ENCODE peak calls at places on chromosome 10, in four cellular contexts. Y, D, B and P are unnamed samples. For H3K4me1, the result is how much of the 10 kb centered on the place peaks cover.

GRCh38 chr10:7488418-7488829 is 77.6 kb upstream of the SFMBT2 start:
- DNase-seq in D (no peak), B (peak), Y (no peak), P (no peak)

GRCh38 chr10:79947083-79947415 is 1.9 kb downstream of the SFTPD start:
- DNase-seq in B (peak), D (no peak), Y (no peak), P (no peak)

GRCh38 chr10:110944997-110945396 is 25.6 kb downstream of the SHOC2 start:
- DNase-seq in Y (no peak), B (no peak), D (no peak), P (no peak)

GRCh38 chr10:12844796-12845524 is 156.6 kb downstream of the CCDC3 start:
- DNase-seq in Y (no peak), B (peak), D (no peak), P (no peak)

GRCh38 chr10:26801831-26802230 is 58.9 kb downstream of the ABI1 start:
- DNase-seq in D (no peak), B (no peak), Y (no peak), P (no peak)

GRCh38 chr10:125007436-125007835 is 65.5 kb downstream of the ZRANB1 start:
- DNase-seq in Y (no peak), B (no peak), D (no peak), P (no peak)

GRCh38 chr10:4282496-4282895 is 497.5 kb upstream of the KLF6 start:
- DNase-seq in D (no peak), Y (no peak), B (no peak), P (no peak)

GRCh38 chr10:412109-412508 is 276.9 kb downstream of the ZMYND11 start:
- DNase-seq in D (no peak), Y (no peak), B (no peak), P (no peak)

GRCh38 chr10:36163827-36164226 is 521.7 kb upstream of the FZD8 start:
- DNase-seq in B (no peak), D (no peak), Y (no peak), P (no peak)

GRCh38 chr10:792083-792791 is 102.8 kb upstream of the DIP2C start:
- DNase-seq in Y (no peak), B (peak), D (no peak), P (no peak)

GRCh38 chr10:119896061-119896655 is 3.6 kb downstream of the SEC23IP start:
- DNase-seq in Y (no peak), B (no peak), D (no peak), P (no peak)

GRCh38 chr10:112524637-112525036 is 77.6 kb downstream of the VTI1A start:
- DNase-seq in B (no peak), D (no peak), Y (no peak), P (no peak)

GRCh38 chr10:96496281-96496925 is 17.3 kb downstream of the TLL2 start:
- DNase-seq in Y (peak), D (no peak), B (no peak), P (no peak)

GRCh38 chr10:125880719-125881118 is 373 bp downstream of the DHX32 start:
- DNase-seq in Y (peak), D (no peak), B (no peak), P (no peak)

GRCh38 chr10:30600005-30600404 is 29.5 kb downstream of the LYZL2 start:
- DNase-seq in D (no peak), B (no peak), Y (no peak), P (no peak)

GRCh38 chr10:49412571-49412970 is 16.7 kb upstream of the DRGX start:
- DNase-seq in Y (no peak), B (no peak), D (no peak), P (no peak)

GRCh38 chr10:100972115-100972903 is 3.0 kb downstream of the SEMA4G start:
- DNase-seq in Y (no peak), D (no peak), B (peak), P (no peak)

GRCh38 chr10:43091846-43092245 is 15.0 kb downstream of the RET start:
- DNase-seq in Y (no peak), D (no peak), B (no peak), P (no peak)

GRCh38 chr10:34580643-34581042 is 234.5 kb downstream of the PARD3 start:
- DNase-seq in D (no peak), Y (no peak), B (no peak), P (no peak)
- H3K4me1 ChIP-seq in D (under half), Y (under half), B (under half), P (under half)

DNA sequence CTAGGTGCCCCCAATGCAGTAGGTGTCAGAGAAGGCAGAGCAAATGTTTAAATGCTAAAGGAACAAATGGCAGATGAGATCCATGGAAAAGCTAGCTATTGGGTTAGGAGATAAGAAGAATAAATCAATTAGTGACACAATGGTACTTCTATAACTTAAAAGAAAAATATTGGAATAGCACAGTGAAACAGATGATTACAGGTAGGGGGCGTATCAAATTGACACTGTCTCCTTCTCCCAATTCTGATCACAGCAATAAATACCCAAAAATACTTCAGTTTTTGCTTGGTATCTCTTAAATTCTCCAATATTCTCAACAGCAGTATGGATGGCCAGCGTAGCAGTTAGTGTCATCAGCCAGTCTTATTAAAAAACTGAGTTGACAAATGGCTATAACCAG is 5.2 kb downstream of the FRA10AC1 start:
- DNase-seq in Y (no peak), B (no peak), D (no peak), P (no peak)
- TF ChIP-seq CTCF in Y (peak), B (no peak), D (no peak), P (no peak)

GRCh38 chr10:56360583-56360966 is 484 bp downstream of the ZWINT start:
- DNase-seq in B (no peak), D (no peak), Y (no peak), P (no peak)

GRCh38 chr10:56359837-56360236 is 1.2 kb downstream of the ZWINT start:
- DNase-seq in Y (no peak), D (no peak), B (no peak), P (no peak)

GRCh38 chr10:56357018-56357417 is 4.0 kb downstream of the ZWINT start:
- DNase-seq in Y (no peak), B (no peak), D (no peak), P (no peak)

DNA sequence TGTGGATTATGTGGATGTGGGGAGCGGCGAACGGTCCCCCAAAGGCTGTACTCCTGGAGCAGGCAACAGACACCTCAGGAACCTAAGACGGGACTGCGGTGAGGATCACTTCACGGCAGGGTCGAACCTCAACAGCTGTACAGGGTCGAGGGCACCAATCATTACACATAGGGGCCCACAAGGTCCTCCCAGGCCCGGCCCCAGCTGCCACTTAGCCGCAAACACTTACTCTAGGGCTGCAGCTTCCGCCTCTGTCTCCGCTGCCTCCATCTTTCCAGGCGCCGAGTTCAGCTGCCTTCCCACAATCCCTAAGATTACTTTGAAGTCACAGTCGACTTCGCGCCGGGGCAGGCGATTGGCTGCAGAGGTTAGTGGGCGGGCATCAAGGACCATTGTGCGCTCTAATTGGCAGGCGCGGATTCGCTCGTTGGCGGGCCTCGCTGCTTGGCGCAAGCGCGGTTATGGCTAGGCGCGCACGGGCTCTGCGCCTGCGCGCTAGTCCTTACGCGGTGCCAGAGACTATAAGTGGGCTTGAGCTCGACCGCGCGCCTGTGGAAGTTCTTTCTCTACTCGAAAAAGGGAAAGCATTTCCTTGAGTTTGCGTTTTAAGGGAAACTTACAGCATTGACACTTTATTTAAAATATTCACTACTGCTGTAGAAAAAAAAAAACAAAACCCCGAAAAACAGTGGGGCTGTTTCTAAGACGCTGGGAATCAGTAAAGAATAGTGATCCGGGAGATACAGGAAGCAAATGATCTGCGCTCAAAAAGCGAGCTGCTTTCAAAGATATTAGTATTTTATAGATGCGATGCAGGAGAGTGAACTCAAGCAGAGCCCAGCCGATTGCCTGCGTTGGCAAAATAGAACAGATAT is at the start of gene ZWINT:
- DNase-seq in D (peak), Y (peak), B (peak), P (peak)
- H3K4me1 ChIP-seq in D (under half), Y (under half), B (under half), P (under half)

DNA sequence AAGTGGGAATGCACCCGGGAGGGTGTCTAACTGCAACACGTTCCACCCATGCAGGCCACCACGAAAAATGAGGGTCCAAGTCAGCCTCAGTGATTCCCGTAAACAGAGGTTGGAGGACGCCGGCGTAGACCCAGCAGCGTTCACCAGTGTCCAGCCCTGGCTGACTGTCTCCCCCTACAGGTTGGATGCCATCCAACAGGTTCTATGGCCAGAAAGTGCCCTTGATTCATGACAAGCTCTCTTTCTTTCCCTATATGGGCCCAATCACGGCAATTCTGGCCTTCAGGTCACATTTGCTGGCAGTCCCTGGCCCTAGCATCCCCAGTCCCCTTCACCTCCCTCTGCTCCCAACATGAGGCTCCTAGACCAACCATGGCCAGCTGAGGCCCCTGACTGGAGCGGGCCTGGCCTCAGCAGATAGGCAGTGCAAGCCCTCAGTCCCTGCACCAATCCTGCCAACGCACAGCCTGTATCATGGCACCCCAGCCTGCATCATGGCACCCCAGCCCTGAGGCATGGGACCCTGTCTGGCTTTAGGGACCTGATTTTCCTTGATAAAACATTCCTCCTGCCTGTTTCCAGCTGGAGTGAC is 227.4 kb downstream of the GRID1 start:
- DNase-seq in B (no peak), Y (peak), D (no peak), P (no peak)
- TF ChIP-seq CTCF in B (no peak), Y (peak), D (no peak), P (no peak)

GRCh38 chr10:59068581-59069191 is 107.8 kb upstream of the PHYHIPL start:
- DNase-seq in Y (no peak), D (no peak), B (no peak), P (no peak)

GRCh38 chr10:59060852-59061251 is 115.6 kb upstream of the PHYHIPL start:
- DNase-seq in B (no peak), D (no peak), Y (no peak), P (no peak)

GRCh38 chr10:59064759-59065498 is 111.5 kb upstream of the PHYHIPL start:
- DNase-seq in B (no peak), D (no peak), Y (peak), P (no peak)

GRCh38 chr10:59063491-59063890 is 113.0 kb upstream of the PHYHIPL start:
- DNase-seq in D (no peak), Y (no peak), B (no peak), P (no peak)

GRCh38 chr10:59064116-59064707 is 112.2 kb upstream of the PHYHIPL start:
- DNase-seq in B (no peak), D (no peak), Y (no peak), P (no peak)
- H3K4me1 ChIP-seq in B (under half), D (under half), Y (under half), P (under half)

DNA sequence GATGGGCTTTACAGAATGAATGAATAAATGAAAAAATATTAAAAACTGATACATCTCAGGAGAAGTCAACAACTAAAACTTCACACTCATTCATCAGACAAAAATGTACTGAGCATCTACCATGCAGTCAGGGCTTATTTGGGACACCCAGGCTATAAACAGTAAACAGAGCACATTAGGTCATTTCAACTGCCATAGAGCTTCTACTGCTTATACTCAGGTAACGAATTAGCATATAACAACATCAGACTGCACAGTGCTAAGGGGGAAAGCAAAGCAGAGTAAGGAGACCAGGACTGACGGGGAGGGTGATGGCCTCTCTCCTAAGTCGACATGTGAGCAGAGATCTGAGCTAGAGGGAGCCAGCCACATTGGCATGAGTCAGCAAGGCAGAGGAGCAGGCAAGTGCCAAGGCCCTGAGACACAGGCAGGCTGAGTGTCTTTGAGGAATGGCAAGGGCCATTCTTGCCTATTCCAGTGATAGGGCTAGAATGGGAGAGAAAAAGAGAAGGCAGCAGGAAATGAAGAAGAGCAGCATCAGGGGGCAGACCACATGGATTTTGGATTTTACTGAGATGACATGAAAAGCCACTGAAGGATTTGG is 528.9 kb downstream of the PARD3 start:
- DNase-seq in D (no peak), B (no peak), Y (no peak), P (no peak)
- TF ChIP-seq CTCF in D (no peak), B (no peak), Y (no peak), P (no peak)